ENCODE peak calls at places on chromosome 19, in ten cellular contexts. One of them, this sample, is unnamed.
A peak's percentile ranks its signal among the peaks of the same experiment; 100 is the strongest.

GRCh38 chr19:49427855-49428546 is 2.8 kb downstream of the GFY start:
- DNase-seq in dorsolateral prefrontal cortex: no peak
- DNase-seq in GM13977: peak; percentile 74
- DNase-seq in ovary: no peak
- DNase-seq in left lung: no peak
- DNase-seq in fibroblast of the aortic adventitia: no peak
- DNase-seq in MM.1S: no peak
- DNase-seq in psoas muscle: no peak
- DNase-seq in progenitor cell of endocrine pancreas: no peak
- DNase-seq in epithelial cell of esophagus: no peak
- DNase-seq in this sample: peak; percentile 72

GRCh38 chr19:7982103-7982502 is 23.3 kb downstream of the ELAVL1 start:
- DNase-seq in dorsolateral prefrontal cortex: no peak
- DNase-seq in GM13977: no peak
- DNase-seq in ovary: no peak
- DNase-seq in left lung: no peak
- DNase-seq in fibroblast of the aortic adventitia: no peak
- DNase-seq in MM.1S: no peak
- DNase-seq in psoas muscle: no peak
- DNase-seq in progenitor cell of endocrine pancreas: no peak
- DNase-seq in epithelial cell of esophagus: no peak
- DNase-seq in this sample: no peak

GRCh38 chr19:35665604-35666003 is 713 bp upstream of the UPK1A start:
- DNase-seq in dorsolateral prefrontal cortex: no peak
- DNase-seq in GM13977: no peak
- DNase-seq in ovary: no peak
- DNase-seq in left lung: no peak
- DNase-seq in fibroblast of the aortic adventitia: no peak
- DNase-seq in MM.1S: no peak
- DNase-seq in psoas muscle: no peak
- DNase-seq in progenitor cell of endocrine pancreas: no peak
- DNase-seq in epithelial cell of esophagus: no peak
- DNase-seq in this sample: no peak

GRCh38 chr19:47661161-47661560 is 52.1 kb upstream of the EHD2 start:
- DNase-seq in dorsolateral prefrontal cortex: no peak
- DNase-seq in GM13977: no peak
- DNase-seq in ovary: no peak
- DNase-seq in left lung: no peak
- DNase-seq in fibroblast of the aortic adventitia: peak; percentile 74
- DNase-seq in MM.1S: no peak
- DNase-seq in psoas muscle: peak; percentile 79
- DNase-seq in progenitor cell of endocrine pancreas: no peak
- DNase-seq in epithelial cell of esophagus: no peak
- DNase-seq in this sample: no peak

GRCh38 chr19:10567696-10568443 is 909 bp downstream of the CDKN2D start:
- DNase-seq in dorsolateral prefrontal cortex: no peak
- DNase-seq in GM13977: peak; percentile 5
- DNase-seq in ovary: peak; percentile 43
- DNase-seq in left lung: no peak
- DNase-seq in fibroblast of the aortic adventitia: no peak
- DNase-seq in MM.1S: no peak
- DNase-seq in psoas muscle: no peak
- DNase-seq in progenitor cell of endocrine pancreas: no peak
- DNase-seq in epithelial cell of esophagus: no peak
- DNase-seq in this sample: no peak

GRCh38 chr19:23071087-23071511 is 45.7 kb upstream of the ZNF730 start:
- DNase-seq in dorsolateral prefrontal cortex: no peak
- DNase-seq in GM13977: peak; percentile 63
- DNase-seq in ovary: peak; percentile 31
- DNase-seq in left lung: no peak
- DNase-seq in fibroblast of the aortic adventitia: peak; percentile 3
- DNase-seq in MM.1S: no peak
- DNase-seq in psoas muscle: peak; percentile 14
- DNase-seq in progenitor cell of endocrine pancreas: no peak
- DNase-seq in epithelial cell of esophagus: no peak
- DNase-seq in this sample: peak; percentile 33

GRCh38 chr19:34686455-34686854 is 9.0 kb downstream of the ZNF302 start:
- DNase-seq in dorsolateral prefrontal cortex: no peak
- DNase-seq in GM13977: no peak
- DNase-seq in ovary: no peak
- DNase-seq in left lung: no peak
- DNase-seq in fibroblast of the aortic adventitia: no peak
- DNase-seq in MM.1S: no peak
- DNase-seq in psoas muscle: no peak
- DNase-seq in progenitor cell of endocrine pancreas: no peak
- DNase-seq in epithelial cell of esophagus: peak; percentile 67
- DNase-seq in this sample: no peak

GRCh38 chr19:12994701-12995595 is at the start of gene NFIX:
- DNase-seq in dorsolateral prefrontal cortex: no peak
- DNase-seq in GM13977: no peak
- DNase-seq in ovary: peak; percentile 77
- DNase-seq in left lung: peak; percentile 64
- DNase-seq in fibroblast of the aortic adventitia: peak; percentile 62
- DNase-seq in MM.1S: peak; percentile 54
- DNase-seq in psoas muscle: peak; percentile 79
- DNase-seq in progenitor cell of endocrine pancreas: peak; percentile 43
- DNase-seq in epithelial cell of esophagus: peak; percentile 58
- DNase-seq in this sample: no peak

GRCh38 chr19:13978721-13979191 is 26.4 kb downstream of the DCAF15 start:
- DNase-seq in dorsolateral prefrontal cortex: no peak
- DNase-seq in GM13977: no peak
- DNase-seq in ovary: peak; percentile 51
- DNase-seq in left lung: no peak
- DNase-seq in fibroblast of the aortic adventitia: no peak
- DNase-seq in MM.1S: no peak
- DNase-seq in psoas muscle: no peak
- DNase-seq in progenitor cell of endocrine pancreas: no peak
- DNase-seq in epithelial cell of esophagus: no peak
- DNase-seq in this sample: no peak

GRCh38 chr19:2273356-2274184 is 8.4 kb downstream of the PEAK3 start:
- DNase-seq in dorsolateral prefrontal cortex: peak; percentile 54
- DNase-seq in GM13977: peak; percentile 97
- DNase-seq in ovary: peak; percentile 75
- DNase-seq in left lung: peak; percentile 70
- DNase-seq in fibroblast of the aortic adventitia: peak; percentile 55
- DNase-seq in MM.1S: peak; percentile 94
- DNase-seq in psoas muscle: peak; percentile 84
- DNase-seq in progenitor cell of endocrine pancreas: peak; percentile 88
- DNase-seq in epithelial cell of esophagus: peak; percentile 64
- DNase-seq in this sample: peak; percentile 94

GRCh38 chr19:17606786-17607185 is 51.3 kb downstream of the COLGALT1 start:
- DNase-seq in dorsolateral prefrontal cortex: no peak
- DNase-seq in GM13977: no peak
- DNase-seq in ovary: no peak
- DNase-seq in left lung: no peak
- DNase-seq in fibroblast of the aortic adventitia: no peak
- DNase-seq in MM.1S: no peak
- DNase-seq in psoas muscle: no peak
- DNase-seq in progenitor cell of endocrine pancreas: no peak
- DNase-seq in epithelial cell of esophagus: no peak
- DNase-seq in this sample: no peak

GRCh38 chr19:12796146-12797071 is 5.1 kb downstream of the JUNB start:
- DNase-seq in dorsolateral prefrontal cortex: peak; percentile 67
- DNase-seq in GM13977: peak; percentile 67
- DNase-seq in ovary: peak; percentile 83
- DNase-seq in left lung: peak; percentile 80
- DNase-seq in fibroblast of the aortic adventitia: peak; percentile 86
- DNase-seq in MM.1S: peak; percentile 67
- DNase-seq in psoas muscle: peak; percentile 71
- DNase-seq in progenitor cell of endocrine pancreas: peak; percentile 63
- DNase-seq in epithelial cell of esophagus: peak; percentile 78
- DNase-seq in this sample: peak; percentile 74

GRCh38 chr19:49506575-49507105 is 5.8 kb upstream of the FCGRT start:
- DNase-seq in dorsolateral prefrontal cortex: no peak
- DNase-seq in GM13977: peak; percentile 85
- DNase-seq in ovary: no peak
- DNase-seq in left lung: no peak
- DNase-seq in fibroblast of the aortic adventitia: peak; percentile 47
- DNase-seq in MM.1S: peak; percentile 63
- DNase-seq in psoas muscle: peak; percentile 47
- DNase-seq in progenitor cell of endocrine pancreas: no peak
- DNase-seq in epithelial cell of esophagus: peak; percentile 66
- DNase-seq in this sample: peak; percentile 88

GRCh38 chr19:52520013-52520412 is 7.5 kb upstream of the ZNF808 start:
- DNase-seq in dorsolateral prefrontal cortex: no peak
- DNase-seq in GM13977: no peak
- DNase-seq in ovary: no peak
- DNase-seq in left lung: no peak
- DNase-seq in fibroblast of the aortic adventitia: no peak
- DNase-seq in MM.1S: no peak
- DNase-seq in psoas muscle: no peak
- DNase-seq in progenitor cell of endocrine pancreas: no peak
- DNase-seq in epithelial cell of esophagus: no peak
- DNase-seq in this sample: no peak

GRCh38 chr19:52638601-52639000 is 446 bp upstream of the ZNF83 start:
- DNase-seq in dorsolateral prefrontal cortex: no peak
- DNase-seq in GM13977: no peak
- DNase-seq in ovary: peak; percentile 33
- DNase-seq in left lung: peak; percentile 39
- DNase-seq in fibroblast of the aortic adventitia: no peak
- DNase-seq in MM.1S: no peak
- DNase-seq in psoas muscle: peak; percentile 33
- DNase-seq in progenitor cell of endocrine pancreas: no peak
- DNase-seq in epithelial cell of esophagus: no peak
- DNase-seq in this sample: peak; percentile 50

GRCh38 chr19:49852631-49853126 is 1.7 kb downstream of the PTOV1 start:
- DNase-seq in dorsolateral prefrontal cortex: no peak
- DNase-seq in GM13977: no peak
- DNase-seq in ovary: no peak
- DNase-seq in left lung: no peak
- DNase-seq in fibroblast of the aortic adventitia: no peak
- DNase-seq in MM.1S: no peak
- DNase-seq in psoas muscle: no peak
- DNase-seq in progenitor cell of endocrine pancreas: no peak
- DNase-seq in epithelial cell of esophagus: peak; percentile 35
- DNase-seq in this sample: no peak

GRCh38 chr19:29259153-29259552 is 46.2 kb upstream of the UQCRFS1 start:
- DNase-seq in dorsolateral prefrontal cortex: no peak
- DNase-seq in GM13977: no peak
- DNase-seq in ovary: no peak
- DNase-seq in left lung: no peak
- DNase-seq in fibroblast of the aortic adventitia: peak; percentile 6
- DNase-seq in MM.1S: peak; percentile 21
- DNase-seq in psoas muscle: no peak
- DNase-seq in progenitor cell of endocrine pancreas: no peak
- DNase-seq in epithelial cell of esophagus: no peak
- DNase-seq in this sample: no peak
- TF ChIP-seq CTCF in dorsolateral prefrontal cortex: no peak
- TF ChIP-seq CTCF in GM13977: peak; percentile 19
- TF ChIP-seq CTCF in ovary: no peak
- TF ChIP-seq CTCF in left lung: no peak
- TF ChIP-seq CTCF in fibroblast of the aortic adventitia: peak; percentile 31
- TF ChIP-seq CTCF in MM.1S: peak; percentile 32
- TF ChIP-seq CTCF in psoas muscle: peak; percentile 9
- TF ChIP-seq CTCF in progenitor cell of endocrine pancreas: peak; percentile 16
- TF ChIP-seq CTCF in epithelial cell of esophagus: peak; percentile 2
- TF ChIP-seq CTCF in this sample: peak; percentile 5

DNA sequence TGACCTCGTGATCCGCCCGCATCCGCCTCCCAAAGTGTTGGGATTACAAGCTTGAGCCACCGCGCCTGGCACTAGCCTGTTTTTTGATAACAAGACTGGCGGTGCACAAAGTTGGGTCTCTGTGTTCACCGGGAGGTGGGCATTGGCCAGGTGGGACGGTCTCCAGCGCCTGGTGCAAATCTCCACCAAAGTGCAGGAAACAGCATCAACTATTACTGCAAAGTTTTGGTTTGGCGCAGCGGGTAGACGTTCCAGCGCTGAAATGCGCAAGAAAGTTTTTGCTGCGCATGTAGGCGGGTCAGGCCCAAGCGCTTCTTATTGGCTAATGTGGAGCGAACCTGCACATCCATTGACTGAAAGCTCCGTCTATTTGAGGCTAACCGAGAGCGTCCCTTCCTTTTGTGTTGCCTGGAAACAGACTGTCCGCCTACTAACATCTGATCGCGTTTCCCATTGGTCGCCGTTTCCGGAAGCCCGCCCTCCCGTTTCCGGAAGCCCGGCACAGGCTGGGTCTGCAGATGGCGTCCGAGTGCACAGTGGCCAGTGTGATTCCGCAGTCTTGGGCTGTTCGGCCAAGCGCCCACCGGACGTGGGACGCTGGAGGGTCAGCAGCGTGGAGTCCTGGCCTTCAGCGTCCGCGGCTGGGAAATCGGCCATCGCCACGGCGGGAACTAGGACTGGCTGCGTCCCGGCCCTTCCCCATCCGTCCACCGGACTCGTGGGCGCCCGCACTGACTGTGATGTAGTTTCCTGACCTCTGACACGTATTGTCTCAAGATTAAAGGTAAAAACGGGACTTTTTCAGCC is 53.3 kb upstream of the ZNF527 start:
- DNase-seq in dorsolateral prefrontal cortex: peak; percentile 99
- DNase-seq in GM13977: peak; percentile 91
- DNase-seq in ovary: peak; percentile 96
- DNase-seq in left lung: peak; percentile 95
- DNase-seq in fibroblast of the aortic adventitia: peak; percentile 99
- DNase-seq in MM.1S: peak; percentile 85
- DNase-seq in psoas muscle: peak; percentile 95
- DNase-seq in progenitor cell of endocrine pancreas: peak; percentile 86
- DNase-seq in epithelial cell of esophagus: peak; percentile 99
- DNase-seq in this sample: peak; percentile 94
- TF ChIP-seq CTCF in dorsolateral prefrontal cortex: peak; percentile 47
- TF ChIP-seq CTCF in GM13977: peak; percentile 55
- TF ChIP-seq CTCF in ovary: peak; percentile 39
- TF ChIP-seq CTCF in left lung: peak; percentile 28
- TF ChIP-seq CTCF in fibroblast of the aortic adventitia: peak; percentile 45
- TF ChIP-seq CTCF in MM.1S: peak; percentile 9
- TF ChIP-seq CTCF in psoas muscle: peak; percentile 30
- TF ChIP-seq CTCF in progenitor cell of endocrine pancreas: peak; percentile 28
- TF ChIP-seq CTCF in epithelial cell of esophagus: peak; percentile 35
- TF ChIP-seq CTCF in this sample: peak; percentile 30

DNA sequence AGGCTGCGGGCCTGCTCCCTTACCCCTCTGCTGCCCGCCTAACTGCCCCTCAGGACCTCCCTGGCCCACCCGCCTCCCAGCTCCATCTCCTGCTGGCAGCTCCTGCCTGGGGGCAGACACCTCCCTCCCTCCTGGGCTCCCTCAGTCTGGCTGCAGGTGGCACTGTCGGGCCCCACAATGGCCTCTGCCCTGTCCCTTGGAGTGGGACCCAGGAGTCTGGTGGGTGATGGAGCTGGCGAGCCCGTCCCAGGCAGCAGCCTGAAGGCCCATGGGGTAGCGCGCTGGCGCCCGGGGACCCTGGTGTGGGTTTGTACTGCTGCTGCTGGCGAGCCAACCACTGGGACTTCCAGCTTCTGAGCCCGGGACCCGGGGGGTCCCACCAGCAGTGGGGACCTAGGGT is 83.6 kb downstream of the KDM4B start:
- DNase-seq in dorsolateral prefrontal cortex: no peak
- DNase-seq in GM13977: no peak
- DNase-seq in ovary: no peak
- DNase-seq in left lung: no peak
- DNase-seq in fibroblast of the aortic adventitia: no peak
- DNase-seq in MM.1S: no peak
- DNase-seq in psoas muscle: no peak
- DNase-seq in progenitor cell of endocrine pancreas: no peak
- DNase-seq in epithelial cell of esophagus: no peak
- DNase-seq in this sample: no peak
- TF ChIP-seq CTCF in dorsolateral prefrontal cortex: peak; percentile 37
- TF ChIP-seq CTCF in GM13977: no peak
- TF ChIP-seq CTCF in ovary: no peak
- TF ChIP-seq CTCF in left lung: no peak
- TF ChIP-seq CTCF in fibroblast of the aortic adventitia: no peak
- TF ChIP-seq CTCF in MM.1S: no peak
- TF ChIP-seq CTCF in psoas muscle: no peak
- TF ChIP-seq CTCF in progenitor cell of endocrine pancreas: peak; percentile 26
- TF ChIP-seq CTCF in epithelial cell of esophagus: no peak
- TF ChIP-seq CTCF in this sample: no peak

GRCh38 chr19:57888494-57889231 is at the start of gene ZNF814:
- DNase-seq in dorsolateral prefrontal cortex: peak; percentile 69
- DNase-seq in GM13977: peak; percentile 69
- DNase-seq in ovary: peak; percentile 81
- DNase-seq in left lung: peak; percentile 79
- DNase-seq in fibroblast of the aortic adventitia: peak; percentile 84
- DNase-seq in MM.1S: no peak
- DNase-seq in psoas muscle: peak; percentile 77
- DNase-seq in progenitor cell of endocrine pancreas: peak; percentile 83
- DNase-seq in epithelial cell of esophagus: peak; percentile 82
- DNase-seq in this sample: peak; percentile 80
- TF ChIP-seq CTCF in dorsolateral prefrontal cortex: peak; percentile 68
- TF ChIP-seq CTCF in GM13977: peak; percentile 17
- TF ChIP-seq CTCF in ovary: peak; percentile 53
- TF ChIP-seq CTCF in left lung: no peak
- TF ChIP-seq CTCF in fibroblast of the aortic adventitia: peak; percentile 19
- TF ChIP-seq CTCF in MM.1S: no peak
- TF ChIP-seq CTCF in psoas muscle: peak; percentile 39
- TF ChIP-seq CTCF in progenitor cell of endocrine pancreas: peak; percentile 58
- TF ChIP-seq CTCF in epithelial cell of esophagus: peak; percentile 42
- TF ChIP-seq CTCF in this sample: no peak